ENCODE peak calls at places on chromosomes 3 and 15, in eight cellular contexts. S is tibial nerve, I is WTC11, A is iris pigment epithelial cell, Y is psoas muscle, C is memory B cell, K is AG09319, V is Ammon's horn. E is an unnamed sample.

GRCh38 chr3:158105710-158106438 is at the start of gene SHOX2:
- DNase-seq in S (peak; percentile 51), I (peak; percentile 70), A (peak; percentile 39), Y (peak; percentile 29), C (peak; percentile 25), K (peak; percentile 43), V (no peak), E (no peak)

GRCh38 chr3:165839296-165840076 is 2.3 kb upstream of the BCHE start:
- DNase-seq in S (no peak), I (no peak), A (peak; percentile 25), Y (no peak), C (no peak), K (no peak), V (no peak), E (no peak)

GRCh38 chr3:152051501-152052404 is 178.3 kb downstream of the SUCNR1 start:
- DNase-seq in S (no peak), I (no peak), A (peak; percentile 95), Y (no peak), C (no peak), K (no peak), V (no peak), E (no peak)

GRCh38 chr15:78638658-78639314 is 2.2 kb downstream of the CHRNB4 start:
- DNase-seq in S (peak; percentile 59), I (peak; percentile 91), A (peak; percentile 24), Y (peak; percentile 36), C (peak; percentile 41), K (no peak), V (peak; percentile 14), E (peak; percentile 77)

GRCh38 chr3:24494616-24495333 is at the start of gene THRB:
- DNase-seq in S (peak; percentile 32), I (peak; percentile 77), A (peak; percentile 77), Y (peak; percentile 83), C (peak; percentile 46), K (no peak), V (peak; percentile 70), E (peak; percentile 63)

GRCh38 chr3:191307341-191307740 is 21.9 kb upstream of the CCDC50 start:
- DNase-seq in S (no peak), I (no peak), A (no peak), Y (no peak), C (no peak), K (no peak), V (no peak), E (no peak)

GRCh38 chr15:96766387-96766786 is 435.9 kb downstream of the NR2F2 start:
- DNase-seq in S (no peak), I (no peak), A (no peak), Y (no peak), C (no peak), K (no peak), V (peak; percentile 6), E (no peak)

GRCh38 chr15:69290346-69291164 is 8.2 kb upstream of the PAQR5 start:
- DNase-seq in S (peak; percentile 29), I (no peak), A (no peak), Y (no peak), C (no peak), K (no peak), V (no peak), E (no peak)

GRCh38 chr15:92693922-92694331 is 38.4 kb upstream of the FAM174B start:
- DNase-seq in S (no peak), I (peak; percentile 71), A (peak; percentile 18), Y (no peak), C (no peak), K (no peak), V (peak; percentile 37), E (peak; percentile 30)

GRCh38 chr3:169769287-169770181 is at the start of gene ACTRT3:
- DNase-seq in S (peak; percentile 33), I (peak; percentile 81), A (peak; percentile 81), Y (peak; percentile 73), C (peak; percentile 47), K (no peak), V (peak; percentile 43), E (peak; percentile 78)

GRCh38 chr3:130081371-130081881 is at the start of gene ALG1L2:
- DNase-seq in S (no peak), I (no peak), A (no peak), Y (no peak), C (no peak), K (no peak), V (no peak), E (no peak)

GRCh38 chr3:184322731-184323487 is 8.5 kb downstream of the EIF4G1 start:
- DNase-seq in S (peak; percentile 70), I (no peak), A (no peak), Y (peak; percentile 77), C (no peak), K (no peak), V (no peak), E (no peak)

GRCh38 chr15:41597787-41598186 is 38.8 kb downstream of the TYRO3 start:
- DNase-seq in S (no peak), I (no peak), A (no peak), Y (no peak), C (no peak), K (no peak), V (no peak), E (no peak)

GRCh38 chr15:58241872-58242271 is 103.7 kb downstream of the AQP9 start:
- DNase-seq in S (no peak), I (no peak), A (no peak), Y (no peak), C (no peak), K (no peak), V (no peak), E (no peak)

GRCh38 chr3:129521702-129522101 is 6.7 kb upstream of the RHO start:
- DNase-seq in S (no peak), I (no peak), A (no peak), Y (no peak), C (no peak), K (no peak), V (no peak), E (no peak)

GRCh38 chr15:52232327-52232726 is 41.1 kb upstream of the GNB5 start:
- DNase-seq in S (no peak), I (no peak), A (no peak), Y (no peak), C (no peak), K (no peak), V (no peak), E (no peak)

GRCh38 chr3:146892041-146892440 is 286.9 kb upstream of the PLSCR5 start:
- DNase-seq in S (no peak), I (no peak), A (no peak), Y (no peak), C (no peak), K (no peak), V (no peak), E (no peak)

GRCh38 chr3:124552224-124552623 is 178.0 kb upstream of the UMPS start:
- DNase-seq in S (no peak), I (no peak), A (peak; percentile 10), Y (no peak), C (no peak), K (no peak), V (no peak), E (no peak)

GRCh38 chr3:148600902-148601765 is 96.6 kb upstream of the AGTR1 start:
- DNase-seq in S (no peak), I (no peak), A (no peak), Y (no peak), C (no peak), K (no peak), V (no peak), E (no peak)

GRCh38 chr3:99659032-99659431 is 20.6 kb downstream of the COL8A1 start:
- DNase-seq in S (no peak), I (no peak), A (peak; percentile 100), Y (peak; percentile 56), C (no peak), K (peak; percentile 91), V (no peak), E (no peak)

GRCh38 chr15:61835476-61836106 is 224.7 kb downstream of the VPS13C start:
- DNase-seq in S (peak; percentile 81), I (peak; percentile 81), A (peak; percentile 50), Y (peak; percentile 68), C (peak; percentile 66), K (peak; percentile 8), V (peak; percentile 73), E (peak; percentile 65)

GRCh38 chr3:50267280-50267913 is 1.6 kb upstream of the SEMA3B start:
- DNase-seq in S (peak; percentile 59), I (peak; percentile 52), A (no peak), Y (peak; percentile 72), C (no peak), K (no peak), V (peak; percentile 84), E (no peak)

GRCh38 chr3:46923559-46924350 is 46.2 kb downstream of the PTH1R start:
- DNase-seq in S (no peak), I (peak; percentile 69), A (no peak), Y (no peak), C (peak; percentile 45), K (no peak), V (peak; percentile 56), E (peak; percentile 24)

GRCh38 chr3:51794202-51794601 is 15.2 kb upstream of the IQCF6 start:
- DNase-seq in S (no peak), I (peak; percentile 46), A (no peak), Y (no peak), C (no peak), K (no peak), V (no peak), E (no peak)

E was measured in neuronal stem cell.